ENCODE peak calls at places on chromosomes 2 and 18, in seven cellular contexts. D is sigmoid colon; X is ovary; M is uterus; R is HepG2; H is naive thymus-derived CD4-positive, alpha-beta T cell; U is lung. T is an unnamed sample. For H3K4me1 and H3K36me3, the result is how much of the 10 kb centered on the place peaks cover.

GRCh38 chr2:224334083-224334482 is 67.8 kb downstream of the FAM124B start:
- DNase-seq in X (no peak), U (no peak), R (no peak), D (no peak), H (no peak), M (no peak), T (no peak)

GRCh38 chr2:223538920-223539440 is 63.2 kb downstream of the SCG2 start:
- DNase-seq in U (no peak), D (no peak), R (no peak), M (no peak), X (no peak), H (no peak), T (no peak)

GRCh38 chr2:198517961-198518360 is 713.6 kb downstream of the PLCL1 start:
- DNase-seq in U (no peak), D (no peak), X (no peak), M (no peak), R (no peak), H (no peak), T (no peak)

GRCh38 chr2:157185828-157186227 is 71.7 kb upstream of the GALNT5 start:
- DNase-seq in U (no peak), R (no peak), X (no peak), D (no peak), H (no peak), M (no peak), T (no peak)

GRCh38 chr18:48053881-48054586 is 123.6 kb upstream of the SMAD2 start:
- DNase-seq in D (no peak), M (no peak), X (no peak), H (no peak), R (no peak), U (no peak), T (no peak)

GRCh38 chr18:39274535-39274934 is 1708.9 kb upstream of the CELF4 start:
- DNase-seq in U (no peak), H (no peak), D (no peak), R (no peak), X (no peak), M (no peak), T (no peak)

GRCh38 chr2:226885769-226886435 is 50.0 kb downstream of the RHBDD1 start:
- DNase-seq in R (no peak), X (no peak), H (no peak), D (no peak), M (no peak), U (no peak), T (no peak)

GRCh38 chr2:118386636-118387302 is 298.5 kb downstream of the INSIG2 start:
- DNase-seq in X (no peak), R (no peak), D (no peak), H (no peak), M (no peak), U (no peak), T (no peak)

GRCh38 chr2:166632616-166633015 is 138.6 kb upstream of the SCN7A start:
- DNase-seq in X (no peak), H (no peak), M (no peak), R (no peak), U (no peak), D (no peak), T (no peak)

GRCh38 chr18:71665131-71665530 is 879.0 kb downstream of the CBLN2 start:
- DNase-seq in M (no peak), X (no peak), U (no peak), R (no peak), D (no peak), H (no peak), T (no peak)

GRCh38 chr2:16222326-16222725 is 282.0 kb downstream of the MYCN start:
- DNase-seq in X (no peak), D (no peak), R (no peak), H (no peak), M (no peak), U (no peak), T (no peak)

GRCh38 chr2:25324905-25325592 is 16.7 kb downstream of the DNMT3A start:
- DNase-seq in R (no peak), H (no peak), U (no peak), D (peak), X (peak), M (peak), T (no peak)

GRCh38 chr18:22432672-22433137 is 15.0 kb upstream of the CTAGE1 start:
- DNase-seq in R (no peak), D (peak), U (peak), M (peak), X (peak), H (no peak), T (no peak)

GRCh38 chr18:8139971-8140406 is 469.2 kb upstream of the RAB12 start:
- DNase-seq in H (no peak), D (peak), M (peak), X (peak), U (no peak), R (no peak), T (no peak)

GRCh38 chr2:55843096-55843991 is 80.2 kb downstream of the EFEMP1 start:
- DNase-seq in D (no peak), R (peak), M (peak), H (no peak), U (peak), X (no peak), T (no peak)

GRCh38 chr2:164479460-164479859 is 141.8 kb downstream of the GRB14 start:
- DNase-seq in M (no peak), H (no peak), X (peak), D (no peak), R (peak), U (no peak), T (no peak)

GRCh38 chr2:217065695-217066405 is 206.0 kb upstream of the TNP1 start:
- DNase-seq in R (no peak), U (no peak), X (no peak), D (no peak), M (no peak), H (no peak), T (no peak)

GRCh38 chr2:121705958-121706357 is 30.7 kb downstream of the NIFK start:
- DNase-seq in M (no peak), R (peak), X (no peak), U (no peak), H (no peak), D (no peak), T (no peak)

GRCh38 chr2:191247381-191248057 is 2.3 kb downstream of the MYO1B start:
- DNase-seq in U (no peak), D (no peak), H (no peak), R (peak), M (peak), X (no peak), T (no peak)

GRCh38 chr2:233384811-233385488 is 30.7 kb downstream of the DGKD start:
- DNase-seq in R (no peak), D (no peak), M (no peak), X (peak), H (no peak), U (no peak), T (no peak)

GRCh38 chr18:111292-112014 is 46.9 kb upstream of the USP14 start:
- DNase-seq in D (peak), X (peak), M (peak), R (peak), H (peak), U (peak), T (peak)

GRCh38 chr2:71784734-71785549 is 331.6 kb downstream of the DYSF start:
- DNase-seq in H (no peak), M (no peak), U (peak), R (peak), D (no peak), X (no peak), T (no peak)

GRCh38 chr2:79977782-79978181 is 326.8 kb downstream of the LRRTM1 start:
- DNase-seq in H (no peak), R (no peak), X (no peak), U (no peak), M (no peak), D (no peak), T (no peak)

GRCh38 chr18:25314824-25315223 is 37.1 kb downstream of the ZNF521 start:
- DNase-seq in M (no peak), H (no peak), R (no peak), U (no peak), X (no peak), D (no peak), T (no peak)

GRCh38 chr2:43568226-43568625 is 27.6 kb downstream of the THADA start:
- DNase-seq in M (no peak), H (no peak), D (no peak), X (no peak), U (no peak), R (no peak), T (no peak)

GRCh38 chr2:199197448-199197847 is 260.3 kb downstream of the SATB2 start:
- DNase-seq in R (no peak), X (no peak), M (no peak), U (no peak), D (no peak), H (no peak), T (no peak)

GRCh38 chr2:175111200-175111657 is 56.8 kb downstream of the ATF2 start:
- DNase-seq in U (no peak), H (peak), R (peak), X (no peak), M (no peak), D (no peak), T (no peak)

GRCh38 chr2:27903649-27904544 is 13.4 kb downstream of the BABAM2 start:
- DNase-seq in M (no peak), H (no peak), R (no peak), U (no peak), X (no peak), D (no peak), T (no peak)

GRCh38 chr2:98804736-98805135 is 73.8 kb upstream of the MGAT4A start:
- DNase-seq in H (no peak), X (no peak), M (no peak), D (no peak), U (peak), R (no peak), T (no peak)

GRCh38 chr2:100504542-100504941 is 34.3 kb downstream of the NMS start:
- DNase-seq in U (no peak), D (no peak), H (no peak), M (no peak), R (no peak), X (no peak), T (no peak)

GRCh38 chr2:109069430-109070194 is 59.4 kb upstream of the SH3RF3 start:
- DNase-seq in R (peak), D (no peak), X (no peak), U (no peak), H (no peak), M (no peak), T (no peak)

GRCh38 chr2:165868211-165868610 is 74.2 kb upstream of the GALNT3 start:
- DNase-seq in U (no peak), H (no peak), M (no peak), X (no peak), D (no peak), R (no peak), T (no peak)

GRCh38 chr2:238897911-238898311 is 50.0 kb downstream of the TWIST2 start:
- DNase-seq in D (peak), R (no peak), M (no peak), U (no peak), H (no peak), X (no peak), T (no peak)
- H3K4me1 ChIP-seq in D (half or more), R (under half), M (under half), U (under half), H (under half), X (under half), T (under half)

DNA sequence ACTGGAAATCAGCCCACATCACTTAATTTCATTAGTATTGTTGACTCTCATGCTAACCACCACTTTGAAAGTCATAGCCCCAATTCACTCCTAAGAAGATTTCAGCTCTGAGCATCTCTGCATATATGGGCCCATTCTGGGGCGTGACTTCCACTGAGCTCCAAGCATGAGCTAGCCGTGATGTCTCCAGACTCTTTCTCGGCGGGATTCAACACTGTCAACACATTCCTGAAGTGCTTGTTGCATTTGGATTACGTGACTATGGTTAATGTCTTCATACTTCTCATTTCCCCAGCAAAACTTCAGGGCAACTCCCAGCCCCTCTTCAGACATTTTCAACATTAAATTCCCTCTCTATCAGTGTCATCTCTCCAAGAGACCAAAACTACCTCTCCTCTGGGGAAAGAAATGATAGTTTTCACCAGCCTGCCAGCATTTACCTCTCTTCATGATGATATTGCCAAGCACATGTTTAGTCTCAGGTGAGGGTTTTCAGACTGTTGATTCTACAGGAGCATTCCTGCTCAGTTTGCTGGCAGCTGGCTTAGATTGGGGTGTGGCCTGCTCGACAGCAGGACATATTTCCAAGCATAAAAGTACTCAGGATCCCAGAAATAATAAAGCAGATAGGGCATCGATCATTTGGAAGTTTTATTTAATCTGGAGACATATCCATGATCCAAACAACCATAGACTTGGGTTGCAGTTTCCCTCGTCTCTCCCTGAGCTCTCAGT is 81.7 kb downstream of the FEZ2 start:
- DNase-seq in D (no peak), H (no peak), M (no peak), X (no peak), R (no peak), U (no peak), T (no peak)
- H3K36me3 ChIP-seq in D (under half), H (under half), M (under half), X (under half), R (half or more), U (under half), T (under half)

GRCh38 chr2:168192143-168192785 is 55.1 kb downstream of the STK39 start:
- DNase-seq in U (no peak), R (peak), X (peak), D (no peak), M (peak), H (no peak), T (no peak)

GRCh38 chr2:168190590-168191336 is 56.6 kb downstream of the STK39 start:
- DNase-seq in X (no peak), H (no peak), U (no peak), M (no peak), R (peak), D (no peak), T (no peak)

GRCh38 chr2:168192839-168193616 is 54.4 kb downstream of the STK39 start:
- DNase-seq in X (no peak), U (no peak), R (no peak), M (no peak), H (peak), D (no peak), T (peak)

GRCh38 chr2:168188011-168188410 is 59.4 kb downstream of the STK39 start:
- DNase-seq in H (no peak), U (no peak), M (no peak), R (no peak), D (no peak), X (no peak), T (no peak)

DNA sequence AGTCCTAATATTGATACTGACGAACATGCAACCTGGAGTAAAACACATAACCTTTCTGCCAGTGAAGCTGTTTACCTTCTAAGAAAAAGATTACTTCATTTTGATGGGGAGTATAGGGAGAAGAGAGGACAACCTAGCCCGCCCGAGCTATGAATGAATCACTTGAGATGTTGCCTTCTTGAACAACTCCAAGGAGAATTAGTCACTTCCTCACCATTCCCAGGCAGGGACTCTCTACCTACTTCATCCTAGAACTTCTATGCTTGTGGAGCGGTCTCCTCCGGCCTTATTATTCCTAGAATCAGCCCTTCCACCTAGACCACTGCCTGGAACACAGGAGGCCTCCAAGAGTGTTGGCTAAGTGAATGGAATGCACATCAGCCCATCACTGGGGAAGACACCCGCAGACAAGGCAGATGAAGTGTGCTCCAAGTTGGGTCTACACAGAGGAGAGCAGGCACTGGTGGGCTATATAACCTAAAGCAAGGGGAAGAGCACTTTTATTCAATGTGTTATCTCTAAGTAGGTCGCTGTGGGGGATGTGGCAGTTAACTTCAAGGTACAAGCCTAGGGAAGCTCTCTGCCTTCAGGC is 57.5 kb downstream of the STK39 start:
- DNase-seq in X (no peak), H (no peak), M (no peak), U (no peak), D (no peak), R (no peak), T (no peak)
- H3K4me1 ChIP-seq in X (under half), H (under half), M (under half), U (half or more), D (under half), R (half or more), T (under half)

GRCh38 chr18:49794740-49795139 is 18.6 kb downstream of the ACAA2 start:
- DNase-seq in D (no peak), R (no peak), U (no peak), H (no peak), X (no peak), M (no peak), T (no peak)

GRCh38 chr18:49802623-49803022 is 10.7 kb downstream of the ACAA2 start:
- DNase-seq in H (no peak), R (peak), D (no peak), M (no peak), X (no peak), U (no peak), T (no peak)

GRCh38 chr18:49795612-49796552 is 17.5 kb downstream of the ACAA2 start:
- DNase-seq in D (no peak), R (no peak), M (no peak), H (no peak), X (no peak), U (no peak), T (no peak)

DNA sequence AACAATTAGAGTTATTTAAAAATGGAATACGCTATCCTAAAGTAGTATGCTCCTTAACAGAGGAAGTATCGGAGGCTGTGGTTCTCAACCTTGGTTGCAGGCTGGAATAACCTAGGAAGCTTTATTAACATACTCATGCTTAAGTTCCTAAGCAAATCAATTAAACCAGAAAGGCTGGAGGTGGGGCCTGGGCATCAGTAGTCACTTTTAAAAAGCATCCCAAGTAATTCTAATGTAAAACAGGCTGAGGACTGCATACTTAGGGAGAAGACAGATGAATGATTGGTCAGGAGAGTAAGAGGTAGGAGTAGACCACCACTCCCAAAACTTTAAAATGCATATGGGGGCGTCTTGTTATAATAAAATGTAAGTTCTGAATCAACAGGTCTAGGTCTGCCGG is 15.3 kb downstream of the ACAA2 start:
- DNase-seq in U (no peak), M (no peak), D (no peak), H (no peak), R (no peak), X (no peak), T (no peak)
- H3K36me3 ChIP-seq in U (under half), M (under half), D (under half), H (under half), R (under half), X (under half), T (under half)

DNA sequence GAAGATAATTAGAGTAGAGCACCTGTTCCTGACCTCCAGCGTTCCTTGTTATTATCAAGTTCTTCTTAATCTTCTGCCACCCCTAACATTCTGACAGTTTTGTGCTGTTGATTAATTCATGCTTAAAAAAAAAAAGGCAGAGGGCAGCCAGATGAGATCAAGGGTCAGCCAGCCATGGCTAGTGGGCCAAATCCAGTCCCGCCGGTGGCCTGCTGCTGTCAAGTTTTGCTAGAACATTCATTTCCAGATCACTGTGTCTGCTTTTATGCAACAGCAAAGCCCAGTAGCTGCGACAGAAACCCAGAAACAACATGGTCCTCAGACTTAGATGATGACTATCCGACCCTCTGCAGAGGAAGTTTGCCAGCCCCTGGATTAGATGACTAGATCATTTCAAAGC is 101.6 kb downstream of the RNF144A start:
- DNase-seq in R (no peak), M (no peak), X (no peak), H (no peak), U (no peak), D (no peak), T (no peak)
- H3K4me1 ChIP-seq in R (under half), M (under half), X (under half), H (under half), U (under half), D (under half), T (under half)

GRCh38 chr2:54656863-54657262 is 66.6 kb upstream of the EML6 start:
- DNase-seq in R (no peak), X (no peak), H (no peak), D (no peak), M (no peak), U (no peak), T (no peak)

GRCh38 chr2:54655051-54655809 is 68.2 kb upstream of the EML6 start:
- DNase-seq in H (no peak), X (no peak), D (no peak), M (no peak), R (no peak), U (no peak), T (no peak)

GRCh38 chr2:54658548-54659207 is 64.8 kb upstream of the EML6 start:
- DNase-seq in M (no peak), H (no peak), X (no peak), D (no peak), U (no peak), R (no peak), T (no peak)

GRCh38 chr2:54660752-54661151 is 62.7 kb upstream of the EML6 start:
- DNase-seq in R (no peak), D (no peak), U (no peak), X (no peak), H (no peak), M (no peak), T (no peak)

DNA sequence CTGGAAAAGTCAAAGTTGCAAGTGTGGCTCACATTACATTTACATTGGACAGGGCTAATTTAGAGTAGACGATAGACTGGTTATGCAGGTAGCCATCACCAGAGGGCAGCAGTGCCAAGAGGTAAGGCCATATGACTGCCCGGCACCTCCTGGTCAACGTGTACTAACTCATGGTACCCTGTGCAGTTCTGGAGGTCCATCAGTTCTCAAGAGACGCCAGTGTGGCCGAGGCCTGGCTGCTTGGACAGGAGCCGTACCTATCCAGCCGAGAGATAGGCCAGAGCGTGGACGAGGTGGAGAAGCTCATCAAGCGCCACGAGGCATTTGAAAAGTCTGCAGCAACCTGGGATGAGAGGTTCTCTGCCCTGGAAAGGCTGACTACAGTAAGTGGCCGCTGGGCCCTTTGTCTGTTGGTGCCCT is 65.8 kb upstream of the EML6 start:
- DNase-seq in M (peak), R (peak), X (no peak), U (no peak), H (no peak), D (peak), T (no peak)
- H3K36me3 ChIP-seq in M (under half), R (half or more), X (under half), U (half or more), H (half or more), D (half or more), T (half or more)

GRCh38 chr2:172513935-172514586 is 41.8 kb upstream of the PDK1 start:
- DNase-seq in H (no peak), D (no peak), X (no peak), U (no peak), R (no peak), M (no peak), T (no peak)
- H3K4me1 ChIP-seq in H (under half), D (under half), X (under half), U (under half), R (under half), M (under half), T (under half)